ENCODE peak calls at places on chromosomes 7 and 10, in five cellular contexts. D is fibroblast of lung, L is AG10803, V is esophagus squamous epithelium, B is WERI-Rb-1. X is an unnamed sample.

GRCh38 chr7:121078701-121079227 is 90.3 kb downstream of the CPED1 start:
- DNase-seq in V (no peak), L (no peak), B (no peak), D (no peak), X (no peak)

GRCh38 chr10:46092523-46093195 is 46.6 kb upstream of the MSMB start:
- DNase-seq in B (no peak), L (no peak), V (no peak), D (no peak), X (no peak)

GRCh38 chr10:124717911-124718734 is 26.1 kb downstream of the FAM53B start:
- DNase-seq in L (no peak), D (no peak), V (no peak), B (peak), X (no peak)

GRCh38 chr7:42235734-42236133 is 1.3 kb downstream of the GLI3 start:
- DNase-seq in D (peak), V (no peak), B (peak), L (no peak), X (peak)

GRCh38 chr10:47137311-47137851 is 162.6 kb upstream of the GDF10 start:
- DNase-seq in D (peak), L (peak), V (no peak), B (no peak), X (peak)

GRCh38 chr7:29946428-29947186 is 43.0 kb downstream of the SCRN1 start:
- DNase-seq in B (peak), D (peak), L (peak), V (no peak), X (peak)

GRCh38 chr7:149690688-149691446 is 82.5 kb downstream of the ZNF467 start:
- DNase-seq in V (no peak), D (peak), B (peak), L (peak), X (peak)

GRCh38 chr10:74238031-74238431 is 87.0 kb downstream of the ADK start:
- DNase-seq in L (no peak), B (no peak), V (no peak), D (peak), X (peak)

GRCh38 chr10:124588736-124589451 is 127.3 kb downstream of the LHPP start:
- DNase-seq in B (peak), V (no peak), L (no peak), D (peak), X (peak)

GRCh38 chr7:130988443-130988842 is 254.4 kb upstream of the KLF14 start:
- DNase-seq in B (no peak), V (no peak), L (peak), D (no peak), X (peak)

GRCh38 chr7:88791891-88792290 is 3.6 kb downstream of the TEX47 start:
- DNase-seq in D (no peak), B (no peak), L (no peak), V (no peak), X (no peak)

GRCh38 chr10:62457598-62457997 is 83.4 kb downstream of the ZNF365 start:
- DNase-seq in V (no peak), D (no peak), L (no peak), B (no peak), X (no peak)

GRCh38 chr7:4706384-4707032 is 24.4 kb downstream of the FOXK1 start:
- DNase-seq in V (no peak), L (no peak), D (no peak), B (no peak), X (no peak)

GRCh38 chr7:2626498-2627117 is 5.2 kb upstream of the TTYH3 start:
- DNase-seq in V (no peak), B (no peak), D (peak), L (peak), X (peak)

GRCh38 chr10:785539-786214 is 96.2 kb upstream of the DIP2C start:
- DNase-seq in D (no peak), L (no peak), V (no peak), B (no peak), X (no peak)

GRCh38 chr7:2523941-2524807 is 4.6 kb downstream of the LFNG start:
- DNase-seq in L (peak), B (no peak), V (no peak), D (no peak), X (peak)

GRCh38 chr10:11243425-11244222 is 226.0 kb downstream of the CELF2 start:
- DNase-seq in B (no peak), V (no peak), L (peak), D (peak), X (no peak)

DNA sequence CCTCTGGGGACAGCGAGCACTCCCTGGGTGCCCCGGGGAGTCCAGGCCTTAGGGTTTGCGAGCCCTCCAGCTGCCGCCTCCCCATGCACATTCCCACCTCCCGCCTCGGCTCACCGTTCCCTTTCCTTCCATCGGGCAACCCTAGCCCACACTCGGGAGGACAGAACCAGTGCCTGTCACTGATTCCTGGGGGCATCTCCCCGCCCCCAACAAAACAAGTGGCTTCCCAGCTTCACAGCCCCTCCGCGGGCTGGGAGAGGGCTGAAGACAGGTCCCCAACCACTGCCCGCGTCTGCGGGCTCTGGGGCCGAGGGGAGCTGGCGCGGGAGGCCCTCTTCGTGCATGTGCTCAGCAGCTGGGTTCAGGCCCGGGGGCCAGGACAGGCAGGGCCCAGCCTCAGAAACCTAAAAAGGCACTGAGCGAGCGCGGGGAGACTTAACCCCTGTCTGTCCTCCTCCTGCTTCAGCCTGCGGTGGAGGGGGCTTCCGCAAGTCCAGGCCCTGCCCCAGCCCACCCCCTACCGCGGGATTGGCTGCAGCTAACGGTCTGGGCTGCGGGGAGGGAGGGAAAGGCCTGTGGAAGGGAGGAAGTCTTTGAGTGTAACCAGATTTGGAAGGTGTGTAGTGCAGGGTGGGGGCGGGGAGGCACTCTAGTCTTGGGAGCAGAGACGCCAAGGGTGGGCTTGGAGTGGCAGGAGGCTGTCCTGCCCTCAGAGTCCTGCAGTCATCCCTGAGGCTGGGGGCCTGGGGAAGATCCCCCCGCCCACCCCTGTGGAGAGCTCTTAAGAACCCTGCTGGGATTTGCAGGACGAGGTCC is 1.2 kb downstream of the FLNC start:
- DNase-seq in V (no peak), D (peak), B (peak), L (peak), X (peak)
- H3K4me3 ChIP-seq in V (peak), D (peak), B (peak), L (peak), X (peak)

DNA sequence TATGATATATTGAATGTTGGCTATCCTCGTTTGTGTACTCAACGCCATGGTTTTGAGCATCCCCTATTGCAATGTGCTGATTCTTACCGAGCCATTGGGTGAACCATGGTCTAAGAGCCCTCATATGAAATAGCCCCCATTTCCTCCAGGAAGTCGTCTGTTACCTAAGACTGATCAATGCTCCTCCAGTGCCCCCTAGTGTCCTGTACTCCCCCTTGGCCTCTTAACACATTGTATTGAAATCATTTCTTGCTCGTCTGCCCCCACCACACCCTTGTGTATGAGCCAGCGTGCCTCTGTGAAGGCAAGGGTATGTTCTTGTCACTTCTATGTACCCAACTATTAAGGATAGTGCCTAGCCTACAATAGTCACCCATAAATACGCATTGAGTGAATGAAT is 11.2 kb upstream of the SLC35B4 start:
- DNase-seq in V (no peak), D (peak), B (peak), L (peak), X (peak)
- TF ChIP-seq CTCF in V (no peak), D (peak), B (peak), L (peak), X (peak)

GRCh38 chr10:129033354-129033729 is 433.7 kb upstream of the MGMT start:
- DNase-seq in B (no peak), L (no peak), V (no peak), D (no peak), X (no peak)

GRCh38 chr10:129032626-129033353 is 434.3 kb upstream of the MGMT start:
- DNase-seq in V (no peak), L (no peak), B (no peak), D (no peak), X (no peak)

GRCh38 chr10:129038490-129039011 is 428.5 kb upstream of the MGMT start:
- DNase-seq in B (no peak), D (no peak), V (no peak), L (no peak), X (no peak)

GRCh38 chr10:129033790-129034272 is 433.2 kb upstream of the MGMT start:
- DNase-seq in L (no peak), B (peak), V (no peak), D (no peak), X (no peak)

GRCh38 chr10:129035052-129035805 is 431.8 kb upstream of the MGMT start:
- DNase-seq in V (no peak), D (peak), B (no peak), L (peak), X (no peak)
- H3K4me3 ChIP-seq in V (no peak), D (no peak), B (no peak), L (no peak), X (no peak)

DNA sequence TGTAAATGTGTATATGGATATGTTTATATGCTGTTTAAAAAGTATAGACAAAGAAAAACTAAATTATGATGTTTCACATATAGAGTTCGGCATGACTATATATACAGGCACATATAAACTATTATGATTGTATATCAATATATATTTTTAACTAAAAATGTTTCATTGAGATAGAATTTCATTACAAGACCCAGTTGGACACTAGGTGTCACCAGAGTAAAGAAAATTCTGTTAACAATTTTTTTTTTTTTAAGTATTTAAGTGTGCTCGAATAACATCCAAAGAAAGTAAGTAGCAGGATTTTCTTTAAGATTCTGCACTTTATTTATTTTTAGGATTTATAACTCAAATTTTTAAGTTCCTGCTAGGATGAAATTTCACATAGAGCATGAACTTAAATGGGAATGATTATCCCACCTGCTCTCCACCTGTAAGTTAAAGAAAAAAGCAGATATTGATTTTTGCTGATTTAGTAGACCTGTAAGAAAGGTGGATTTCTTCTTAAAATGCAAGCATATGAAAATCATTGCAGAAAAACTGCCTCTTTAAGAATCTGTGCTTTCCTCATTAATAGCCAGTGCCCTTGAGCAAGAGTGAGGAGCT is 961.5 kb downstream of the PCDH15 start:
- DNase-seq in B (no peak), L (peak), V (no peak), D (peak), X (peak)
- TF ChIP-seq CTCF in B (no peak), L (peak), V (no peak), D (peak), X (peak)

DNA sequence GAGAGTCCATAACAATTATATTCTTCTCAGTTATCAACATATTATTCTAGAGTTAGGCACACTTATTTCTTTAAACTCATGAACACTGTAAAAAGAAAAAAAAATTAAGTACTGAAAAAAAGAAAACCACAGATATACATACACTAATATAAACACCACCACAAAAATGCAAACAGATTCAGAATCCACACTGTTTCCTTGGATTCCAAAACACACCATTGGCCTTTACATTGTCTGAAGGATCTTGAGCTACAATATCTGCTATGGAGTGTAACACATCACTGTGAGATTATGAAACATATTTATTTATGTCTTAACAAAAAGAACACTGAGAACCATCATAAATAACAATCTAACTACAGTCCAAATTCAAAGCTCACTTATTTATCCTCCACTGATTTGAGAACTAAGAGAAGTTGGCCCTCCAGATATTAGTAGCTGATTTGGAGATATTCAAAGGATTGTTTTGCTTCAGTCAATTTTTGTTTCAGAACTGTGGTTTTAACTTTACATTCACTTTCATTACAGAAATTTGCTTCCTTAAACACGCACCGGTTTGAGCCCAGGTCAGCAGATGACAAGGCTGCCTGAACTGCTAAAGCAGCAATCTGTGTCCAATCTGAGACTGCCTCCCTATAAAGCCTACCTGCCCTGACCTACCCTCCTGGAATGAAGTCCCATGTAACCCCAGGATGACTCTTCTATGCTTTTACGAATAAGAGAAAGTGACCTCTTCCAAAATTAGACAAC is 47.0 kb upstream of the CDK1 start:
- DNase-seq in L (no peak), B (no peak), D (peak), V (no peak), X (peak)
- H3K4me3 ChIP-seq in L (no peak), B (no peak), D (no peak), V (peak), X (no peak)